ENCODE peak calls at places on chromosomes 2 and 18, in eight cellular contexts. F is HCT116, G is SK-N-SH, O is GM23338, X is PC-3, P is OCI-LY7, C is hepatocyte, R is MM.1S. D is an unnamed sample.

GRCh38 chr2:227474406-227474805 is 2.5 kb downstream of the AGFG1 start:
- DNase-seq in C (no peak), P (no peak), O (no peak), R (no peak), G (no peak), X (peak; percentile 82), F (no peak), D (no peak)

GRCh38 chr2:230326453-230327417 is at the start of gene SP140L:
- DNase-seq in O (peak; percentile 9), G (no peak), R (peak; percentile 78), F (peak; percentile 49), P (peak; percentile 84), C (peak; percentile 72), X (peak; percentile 53), D (peak; percentile 90)

GRCh38 chr2:41853427-41854191 is 194.2 kb upstream of the PKDCC start:
- DNase-seq in C (peak; percentile 80), O (peak; percentile 93), P (peak; percentile 25), G (peak; percentile 71), F (peak; percentile 35), X (peak; percentile 82), R (peak; percentile 35), D (peak; percentile 80)

GRCh38 chr2:232421189-232421785 is 14.6 kb downstream of the ALPG start:
- DNase-seq in G (no peak), P (no peak), R (no peak), O (peak; percentile 75), F (peak; percentile 32), C (no peak), X (no peak), D (no peak)

GRCh38 chr18:32343634-32344033 is 127.0 kb downstream of the GAREM1 start:
- DNase-seq in R (no peak), P (no peak), G (no peak), C (no peak), X (no peak), F (no peak), O (no peak), D (no peak)

GRCh38 chr2:209508255-209508654 is 84.4 kb downstream of the MAP2 start:
- DNase-seq in R (no peak), X (no peak), P (no peak), C (no peak), O (no peak), G (no peak), F (no peak), D (no peak)

GRCh38 chr2:27308359-27308875 is at the start of gene UCN:
- DNase-seq in C (peak; percentile 81), F (no peak), O (peak; percentile 83), X (no peak), R (no peak), P (no peak), G (peak; percentile 82), D (peak; percentile 72)

GRCh38 chr2:234446404-234447076 is 50.3 kb downstream of the ARL4C start:
- DNase-seq in O (no peak), G (no peak), X (no peak), R (no peak), F (no peak), P (peak; percentile 93), C (peak; percentile 34), D (no peak)

GRCh38 chr2:12177995-12178760 is 431.7 kb downstream of the LPIN1 start:
- DNase-seq in R (no peak), C (no peak), X (no peak), P (no peak), O (no peak), F (no peak), G (no peak), D (no peak)

GRCh38 chr2:98464772-98465310 is 20.2 kb downstream of the INPP4A start:
- DNase-seq in P (peak; percentile 13), X (no peak), G (no peak), O (no peak), R (peak; percentile 91), F (no peak), C (no peak), D (no peak)

GRCh38 chr2:1731512-1731962 is 12.8 kb downstream of the PXDN start:
- DNase-seq in R (no peak), P (no peak), C (no peak), G (peak; percentile 44), F (no peak), X (peak; percentile 78), O (no peak), D (peak; percentile 88)

GRCh38 chr2:147255812-147256211 is 589.0 kb upstream of the ACVR2A start:
- DNase-seq in P (no peak), R (no peak), F (no peak), X (no peak), O (no peak), C (no peak), G (no peak), D (no peak)

GRCh38 chr18:37361223-37362157 is 204.1 kb downstream of the CELF4 start:
- DNase-seq in O (peak; percentile 38), C (no peak), P (no peak), G (no peak), R (no peak), F (no peak), X (no peak), D (peak; percentile 9)

DNA sequence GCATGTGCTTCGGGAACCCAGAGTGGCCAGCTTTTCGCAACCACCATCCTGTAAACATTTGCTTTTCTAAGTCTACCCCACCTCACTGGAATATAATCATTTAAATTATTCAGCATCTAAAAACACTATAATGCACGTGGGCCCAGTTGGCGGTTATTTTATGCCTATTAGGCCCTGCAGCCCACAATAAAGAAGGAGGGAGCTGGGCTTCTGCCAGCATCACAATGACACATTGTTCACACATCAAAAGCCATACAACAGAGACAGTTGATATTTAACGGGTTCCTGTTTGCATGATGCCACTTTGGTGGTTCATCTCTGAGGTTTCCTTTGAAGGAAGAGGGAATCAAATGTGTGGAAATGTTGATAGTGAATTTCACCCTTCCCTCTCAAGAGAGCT is 916.0 kb upstream of the CELF4 start:
- DNase-seq in X (no peak), R (no peak), P (no peak), F (no peak), O (no peak), G (no peak), C (no peak), D (no peak)
- H3K9me2 ChIP-seq in X (no peaks in the 10 kb centered on the region), R (no peaks in the 10 kb centered on the region), P (no peaks in the 10 kb centered on the region), F (no peaks in the 10 kb centered on the region), O (no peaks in the 10 kb centered on the region), G (no peaks in the 10 kb centered on the region), C (no peaks in the 10 kb centered on the region), D (no peaks in the 10 kb centered on the region)

GRCh38 chr2:215396595-215397313 is 39.1 kb downstream of the FN1 start:
- DNase-seq in P (no peak), R (no peak), G (no peak), F (no peak), O (no peak), X (peak; percentile 34), C (no peak), D (peak; percentile 72)

GRCh38 chr2:215392687-215393270 is 43.1 kb downstream of the FN1 start:
- DNase-seq in X (no peak), G (no peak), O (no peak), P (no peak), F (no peak), C (no peak), R (no peak), D (no peak)

GRCh38 chr2:215395687-215396460 is 40.0 kb downstream of the FN1 start:
- DNase-seq in C (no peak), G (no peak), R (no peak), X (no peak), P (no peak), F (no peak), O (no peak), D (no peak)

GRCh38 chr2:215392164-215392563 is 43.7 kb downstream of the FN1 start:
- DNase-seq in C (no peak), F (no peak), X (no peak), G (no peak), O (no peak), R (no peak), P (no peak), D (no peak)

GRCh38 chr2:215394102-215394805 is 41.6 kb downstream of the FN1 start:
- DNase-seq in C (no peak), O (no peak), G (no peak), P (no peak), R (no peak), F (no peak), X (no peak), D (no peak)
- TF ChIP-seq EZH2phosphoT487 in C (no peak), O (no peak), G (no peak), P (no peak), R (no peak), F (no peak), X (no peak), D (no peak)

GRCh38 chr2:120763516-120763915 is 27.8 kb downstream of the GLI2 start:
- DNase-seq in C (no peak), O (no peak), G (no peak), R (no peak), X (no peak), F (no peak), P (no peak), D (no peak)
- H3K9me2 ChIP-seq in C (no peaks in the 10 kb centered on the region), O (no peaks in the 10 kb centered on the region), G (no peaks in the 10 kb centered on the region), R (no peaks in the 10 kb centered on the region), X (no peaks in the 10 kb centered on the region), F (no peaks in the 10 kb centered on the region), P (no peaks in the 10 kb centered on the region), D (no peaks in the 10 kb centered on the region)

GRCh38 chr2:19762142-19762541 is 139.6 kb downstream of the TTC32 start:
- DNase-seq in G (no peak), P (no peak), F (no peak), O (no peak), R (no peak), X (no peak), C (no peak), D (peak; percentile 30)
- TF ChIP-seq EZH2phosphoT487 in G (no peak), P (no peak), F (no peak), O (no peak), R (no peak), X (no peak), C (no peak), D (no peak)

GRCh38 chr2:239109916-239110545 is 262.1 kb downstream of the TWIST2 start:
- DNase-seq in R (no peak), P (no peak), X (no peak), C (no peak), G (no peak), O (no peak), F (no peak), D (no peak)
- H3K9me2 ChIP-seq in R (no peaks in the 10 kb centered on the region), P (no peaks in the 10 kb centered on the region), X (no peaks in the 10 kb centered on the region), C (no peaks in the 10 kb centered on the region), G (no peaks in the 10 kb centered on the region), O (no peaks in the 10 kb centered on the region), F (no peaks in the 10 kb centered on the region), D (no peaks in the 10 kb centered on the region)

DNA sequence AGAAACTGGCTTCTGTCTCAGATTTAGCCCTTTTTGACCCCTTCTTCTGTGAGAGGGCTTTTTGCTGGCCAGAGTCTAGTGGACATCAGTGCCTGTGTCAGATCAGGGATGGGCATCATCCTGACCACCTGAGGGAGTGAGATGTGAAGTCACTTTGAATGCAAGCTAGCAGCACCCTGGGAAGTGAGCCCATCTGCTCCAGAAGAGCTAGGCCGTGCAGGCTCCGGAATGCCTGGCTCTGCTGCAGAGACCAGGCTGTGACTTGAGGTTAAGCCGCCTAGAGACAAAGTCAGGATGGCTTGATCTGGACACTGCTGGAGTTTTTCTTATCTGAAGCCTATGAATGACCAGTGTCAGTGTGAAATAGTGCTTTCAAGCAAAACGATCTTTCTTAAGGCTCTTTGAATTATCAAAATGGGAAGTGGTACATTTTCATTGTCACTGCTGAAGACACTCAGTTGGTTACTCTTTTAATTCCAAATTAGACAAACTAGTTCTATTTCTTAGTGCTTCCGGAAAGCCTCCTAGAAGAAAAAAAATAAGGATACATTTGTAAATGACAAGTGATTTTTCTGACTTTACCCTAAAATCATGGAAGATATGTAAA is 20.8 kb downstream of the DGUOK start:
- DNase-seq in O (no peak), C (no peak), X (no peak), R (no peak), P (no peak), G (no peak), F (no peak), D (no peak)
- TF ChIP-seq EZH2phosphoT487 in O (no peak), C (no peak), X (no peak), R (no peak), P (no peak), G (no peak), F (no peak), D (no peak)

D was measured in GM23248.